ENCODE peak calls at places on chromosomes 2 and 18, in six cellular contexts. One of them, this sample, is unnamed. For H3K36me3 and H3K4me1, the result is how much of the 10 kb centered on the place peaks cover.

GRCh38 chr18:57901819-57902600 is 98.9 kb upstream of the ATP8B1 start:
- DNase-seq in lower lobe of right lung: no peak
- DNase-seq in CD8-positive, alpha-beta T cell: no peak
- DNase-seq in breast epithelium: no peak
- DNase-seq in tibial artery: no peak
- DNase-seq in body of pancreas: no peak
- DNase-seq in this sample: no peak

GRCh38 chr18:54843302-54843701 is 15.0 kb downstream of the RAB27B start:
- DNase-seq in lower lobe of right lung: no peak
- DNase-seq in CD8-positive, alpha-beta T cell: no peak
- DNase-seq in breast epithelium: no peak
- DNase-seq in tibial artery: no peak
- DNase-seq in body of pancreas: no peak
- DNase-seq in this sample: no peak

GRCh38 chr2:241490825-241491505 is 17.4 kb downstream of the STK25 start:
- DNase-seq in lower lobe of right lung: no peak
- DNase-seq in CD8-positive, alpha-beta T cell: no peak
- DNase-seq in breast epithelium: no peak
- DNase-seq in tibial artery: no peak
- DNase-seq in body of pancreas: no peak
- DNase-seq in this sample: no peak

GRCh38 chr2:148607553-148607952 is 37.0 kb upstream of the EPC2 start:
- DNase-seq in lower lobe of right lung: peak
- DNase-seq in CD8-positive, alpha-beta T cell: no peak
- DNase-seq in breast epithelium: no peak
- DNase-seq in tibial artery: no peak
- DNase-seq in body of pancreas: no peak
- DNase-seq in this sample: no peak

GRCh38 chr2:68612765-68613519 is 30.4 kb upstream of the PROKR1 start:
- DNase-seq in lower lobe of right lung: no peak
- DNase-seq in CD8-positive, alpha-beta T cell: no peak
- DNase-seq in breast epithelium: no peak
- DNase-seq in tibial artery: no peak
- DNase-seq in body of pancreas: no peak
- DNase-seq in this sample: no peak

GRCh38 chr2:240588669-240589068 is 2.1 kb downstream of the CAPN10 start:
- DNase-seq in lower lobe of right lung: peak
- DNase-seq in CD8-positive, alpha-beta T cell: no peak
- DNase-seq in breast epithelium: no peak
- DNase-seq in tibial artery: no peak
- DNase-seq in body of pancreas: no peak
- DNase-seq in this sample: no peak

GRCh38 chr2:230048010-230048671 is 20.6 kb downstream of the SLC16A14 start:
- DNase-seq in lower lobe of right lung: no peak
- DNase-seq in CD8-positive, alpha-beta T cell: no peak
- DNase-seq in breast epithelium: no peak
- DNase-seq in tibial artery: no peak
- DNase-seq in body of pancreas: no peak
- DNase-seq in this sample: no peak

GRCh38 chr18:70039186-70039585 is 91.5 kb upstream of the CD226 start:
- DNase-seq in lower lobe of right lung: no peak
- DNase-seq in CD8-positive, alpha-beta T cell: no peak
- DNase-seq in breast epithelium: no peak
- DNase-seq in tibial artery: no peak
- DNase-seq in body of pancreas: no peak
- DNase-seq in this sample: no peak

GRCh38 chr2:2655451-2655850 is 324.4 kb upstream of the MYT1L start:
- DNase-seq in lower lobe of right lung: no peak
- DNase-seq in CD8-positive, alpha-beta T cell: no peak
- DNase-seq in breast epithelium: no peak
- DNase-seq in tibial artery: no peak
- DNase-seq in body of pancreas: no peak
- DNase-seq in this sample: no peak

GRCh38 chr18:24198461-24198860 is 59.6 kb downstream of the CABYR start:
- DNase-seq in lower lobe of right lung: peak
- DNase-seq in CD8-positive, alpha-beta T cell: no peak
- DNase-seq in breast epithelium: no peak
- DNase-seq in tibial artery: no peak
- DNase-seq in body of pancreas: no peak
- DNase-seq in this sample: no peak

GRCh38 chr2:8661736-8662135 is 20.1 kb upstream of the ID2 start:
- DNase-seq in lower lobe of right lung: no peak
- DNase-seq in CD8-positive, alpha-beta T cell: no peak
- DNase-seq in breast epithelium: no peak
- DNase-seq in tibial artery: peak
- DNase-seq in body of pancreas: peak
- DNase-seq in this sample: no peak

GRCh38 chr2:240966457-240966905 is 31.9 kb upstream of the SNED1 start:
- DNase-seq in lower lobe of right lung: peak
- DNase-seq in CD8-positive, alpha-beta T cell: no peak
- DNase-seq in breast epithelium: no peak
- DNase-seq in tibial artery: peak
- DNase-seq in body of pancreas: no peak
- DNase-seq in this sample: peak

GRCh38 chr2:34093790-34094189 is 494.7 kb upstream of the FAM98A start:
- DNase-seq in lower lobe of right lung: no peak
- DNase-seq in CD8-positive, alpha-beta T cell: no peak
- DNase-seq in breast epithelium: no peak
- DNase-seq in tibial artery: no peak
- DNase-seq in body of pancreas: no peak
- DNase-seq in this sample: no peak

GRCh38 chr18:58859935-58860334 is 4.7 kb upstream of the ZNF532 start:
- DNase-seq in lower lobe of right lung: no peak
- DNase-seq in CD8-positive, alpha-beta T cell: no peak
- DNase-seq in breast epithelium: no peak
- DNase-seq in tibial artery: no peak
- DNase-seq in body of pancreas: no peak
- DNase-seq in this sample: no peak

GRCh38 chr2:220847587-220847986 is 724.5 kb downstream of the EPHA4 start:
- DNase-seq in lower lobe of right lung: no peak
- DNase-seq in CD8-positive, alpha-beta T cell: no peak
- DNase-seq in breast epithelium: no peak
- DNase-seq in tibial artery: no peak
- DNase-seq in body of pancreas: no peak
- DNase-seq in this sample: no peak

GRCh38 chr2:111226797-111227700 is 106.3 kb downstream of the BCL2L11 start:
- DNase-seq in lower lobe of right lung: no peak
- DNase-seq in CD8-positive, alpha-beta T cell: no peak
- DNase-seq in breast epithelium: no peak
- DNase-seq in tibial artery: no peak
- DNase-seq in body of pancreas: no peak
- DNase-seq in this sample: no peak

GRCh38 chr2:190504912-190505311 is 29.6 kb downstream of the NEMP2 start:
- DNase-seq in lower lobe of right lung: no peak
- DNase-seq in CD8-positive, alpha-beta T cell: no peak
- DNase-seq in breast epithelium: no peak
- DNase-seq in tibial artery: no peak
- DNase-seq in body of pancreas: no peak
- DNase-seq in this sample: no peak

GRCh38 chr2:72142743-72143440 is 4.8 kb downstream of the CYP26B1 start:
- DNase-seq in lower lobe of right lung: no peak
- DNase-seq in CD8-positive, alpha-beta T cell: no peak
- DNase-seq in breast epithelium: peak
- DNase-seq in tibial artery: peak
- DNase-seq in body of pancreas: peak
- DNase-seq in this sample: peak

GRCh38 chr2:236286866-236287545 is 22.8 kb upstream of the ASB18 start:
- DNase-seq in lower lobe of right lung: no peak
- DNase-seq in CD8-positive, alpha-beta T cell: no peak
- DNase-seq in breast epithelium: no peak
- DNase-seq in tibial artery: no peak
- DNase-seq in body of pancreas: no peak
- DNase-seq in this sample: no peak

GRCh38 chr2:150619607-150620330 is 132.3 kb upstream of the RND3 start:
- DNase-seq in lower lobe of right lung: no peak
- DNase-seq in CD8-positive, alpha-beta T cell: no peak
- DNase-seq in breast epithelium: no peak
- DNase-seq in tibial artery: no peak
- DNase-seq in body of pancreas: no peak
- DNase-seq in this sample: no peak

GRCh38 chr2:143284087-143284675 is 155.0 kb downstream of the ARHGAP15 start:
- DNase-seq in lower lobe of right lung: no peak
- DNase-seq in CD8-positive, alpha-beta T cell: peak
- DNase-seq in breast epithelium: no peak
- DNase-seq in tibial artery: no peak
- DNase-seq in body of pancreas: no peak
- DNase-seq in this sample: no peak

GRCh38 chr18:31555971-31556747 is 35.5 kb upstream of the TTR start:
- DNase-seq in lower lobe of right lung: no peak
- DNase-seq in CD8-positive, alpha-beta T cell: no peak
- DNase-seq in breast epithelium: no peak
- DNase-seq in tibial artery: no peak
- DNase-seq in body of pancreas: peak
- DNase-seq in this sample: no peak

GRCh38 chr2:172639823-172640222 is 83.9 kb downstream of the PDK1 start:
- DNase-seq in lower lobe of right lung: no peak
- DNase-seq in CD8-positive, alpha-beta T cell: no peak
- DNase-seq in breast epithelium: no peak
- DNase-seq in tibial artery: no peak
- DNase-seq in body of pancreas: no peak
- DNase-seq in this sample: no peak

GRCh38 chr18:6994719-6995430 is 122.7 kb downstream of the LAMA1 start:
- DNase-seq in lower lobe of right lung: no peak
- DNase-seq in CD8-positive, alpha-beta T cell: no peak
- DNase-seq in breast epithelium: no peak
- DNase-seq in tibial artery: no peak
- DNase-seq in body of pancreas: no peak
- DNase-seq in this sample: no peak
- H3K36me3 ChIP-seq in lower lobe of right lung: under half
- H3K36me3 ChIP-seq in CD8-positive, alpha-beta T cell: under half
- H3K36me3 ChIP-seq in breast epithelium: under half
- H3K36me3 ChIP-seq in tibial artery: under half
- H3K36me3 ChIP-seq in body of pancreas: under half
- H3K36me3 ChIP-seq in this sample: under half

DNA sequence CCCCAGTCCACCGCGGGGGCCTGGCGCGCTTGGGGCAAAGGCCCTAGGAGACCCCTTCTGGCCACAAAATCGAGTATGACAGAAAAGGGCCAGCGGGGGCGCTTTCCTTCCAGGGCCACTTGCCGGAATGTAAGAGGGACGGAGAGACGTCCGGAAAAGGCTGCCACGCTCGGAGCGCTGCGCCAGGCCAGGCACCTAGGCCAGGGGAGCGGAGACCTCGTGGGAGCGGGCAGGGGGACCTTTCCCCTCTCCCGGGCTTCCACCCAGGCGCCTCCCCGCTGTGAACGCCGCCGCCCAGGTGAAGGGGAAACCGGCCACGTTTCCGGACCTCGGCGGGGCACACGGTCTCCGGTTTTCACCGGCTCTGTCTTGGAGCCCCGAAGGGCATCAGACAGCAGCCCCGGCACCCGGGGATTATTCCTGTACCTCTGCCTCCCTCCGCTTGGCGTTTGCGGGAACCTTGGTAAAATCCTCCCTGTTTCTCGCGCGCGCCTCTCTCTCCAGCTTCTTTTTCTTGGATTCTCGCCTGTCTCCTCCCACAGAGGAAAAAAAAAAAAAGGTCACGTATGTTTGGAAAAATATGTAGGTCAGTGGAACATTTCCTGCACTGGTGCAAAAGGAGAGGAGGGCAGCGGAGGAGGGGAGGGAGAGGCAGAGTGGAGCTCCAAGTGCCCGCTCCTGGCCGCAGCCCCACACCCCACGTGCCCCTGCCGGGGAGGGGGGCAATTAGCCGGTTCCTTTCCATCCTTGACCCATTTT is 1.2 kb upstream of the NPAS2 start:
- DNase-seq in lower lobe of right lung: peak
- DNase-seq in CD8-positive, alpha-beta T cell: no peak
- DNase-seq in breast epithelium: peak
- DNase-seq in tibial artery: no peak
- DNase-seq in body of pancreas: peak
- DNase-seq in this sample: peak
- H3K27ac ChIP-seq in lower lobe of right lung: peak
- H3K27ac ChIP-seq in CD8-positive, alpha-beta T cell: no peak
- H3K27ac ChIP-seq in breast epithelium: peak
- H3K27ac ChIP-seq in tibial artery: peak
- H3K27ac ChIP-seq in body of pancreas: peak
- H3K27ac ChIP-seq in this sample: peak

GRCh38 chr2:84905181-84906107 is at the start of gene TMSB10:
- DNase-seq in lower lobe of right lung: peak
- DNase-seq in CD8-positive, alpha-beta T cell: peak
- DNase-seq in breast epithelium: peak
- DNase-seq in tibial artery: peak
- DNase-seq in body of pancreas: peak
- DNase-seq in this sample: peak

GRCh38 chr2:84902526-84902925 is 2.9 kb upstream of the TMSB10 start:
- DNase-seq in lower lobe of right lung: no peak
- DNase-seq in CD8-positive, alpha-beta T cell: no peak
- DNase-seq in breast epithelium: no peak
- DNase-seq in tibial artery: no peak
- DNase-seq in body of pancreas: no peak
- DNase-seq in this sample: no peak

GRCh38 chr2:84906108-84906899 is 848 bp downstream of the TMSB10 start:
- DNase-seq in lower lobe of right lung: peak
- DNase-seq in CD8-positive, alpha-beta T cell: no peak
- DNase-seq in breast epithelium: no peak
- DNase-seq in tibial artery: no peak
- DNase-seq in body of pancreas: peak
- DNase-seq in this sample: peak

GRCh38 chr2:84904151-84904550 is 1.3 kb upstream of the TMSB10 start:
- DNase-seq in lower lobe of right lung: no peak
- DNase-seq in CD8-positive, alpha-beta T cell: no peak
- DNase-seq in breast epithelium: no peak
- DNase-seq in tibial artery: no peak
- DNase-seq in body of pancreas: no peak
- DNase-seq in this sample: no peak

GRCh38 chr2:84904717-84905174 is 710 bp upstream of the TMSB10 start:
- DNase-seq in lower lobe of right lung: peak
- DNase-seq in CD8-positive, alpha-beta T cell: no peak
- DNase-seq in breast epithelium: peak
- DNase-seq in tibial artery: peak
- DNase-seq in body of pancreas: peak
- DNase-seq in this sample: peak
- H3K4me1 ChIP-seq in lower lobe of right lung: under half
- H3K4me1 ChIP-seq in CD8-positive, alpha-beta T cell: under half
- H3K4me1 ChIP-seq in breast epithelium: under half
- H3K4me1 ChIP-seq in tibial artery: under half
- H3K4me1 ChIP-seq in body of pancreas: under half
- H3K4me1 ChIP-seq in this sample: under half

DNA sequence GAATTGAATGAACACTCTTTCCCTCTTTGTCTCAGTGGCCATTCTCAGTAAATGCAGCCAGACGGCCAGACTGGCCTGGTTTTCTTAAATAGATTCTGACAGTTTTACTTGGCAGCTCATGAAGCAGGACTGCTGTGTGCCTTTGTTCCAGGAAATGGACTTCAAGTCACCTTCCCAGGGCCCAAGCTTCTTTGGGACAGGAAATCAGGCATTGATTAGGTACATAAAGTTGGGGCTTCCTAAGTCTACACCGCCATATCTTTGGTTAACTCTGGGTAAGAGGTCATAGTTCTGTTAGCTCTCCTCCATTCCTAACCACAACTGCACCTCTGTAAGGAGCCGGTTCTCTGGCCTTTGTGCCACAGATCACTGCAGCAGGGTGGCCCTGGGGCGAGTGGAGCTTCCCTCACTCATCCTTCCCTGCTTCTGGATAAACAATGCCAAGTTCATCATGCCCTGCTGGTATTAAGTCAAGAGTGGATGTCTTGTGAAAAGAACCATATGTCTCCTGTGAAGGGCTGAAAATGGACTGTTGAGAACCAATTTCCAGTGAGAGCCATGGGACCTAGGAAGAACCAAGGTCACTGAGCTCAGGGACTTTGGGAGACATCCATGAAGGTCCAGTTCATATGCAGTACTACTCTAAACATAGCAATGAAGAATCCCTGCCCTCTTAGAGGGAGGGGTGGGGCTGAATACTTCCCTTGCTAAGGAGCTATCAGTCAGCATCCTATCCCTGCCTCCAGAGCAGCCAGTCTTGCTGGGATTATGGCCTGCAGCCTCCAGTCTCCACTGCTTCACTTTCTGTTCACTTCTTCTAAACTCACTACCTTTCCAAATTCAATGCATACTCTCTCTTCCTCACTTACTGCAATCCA is 122.6 kb upstream of the XPO1 start:
- DNase-seq in lower lobe of right lung: no peak
- DNase-seq in CD8-positive, alpha-beta T cell: no peak
- DNase-seq in breast epithelium: no peak
- DNase-seq in tibial artery: no peak
- DNase-seq in body of pancreas: peak
- DNase-seq in this sample: no peak
- H3K36me3 ChIP-seq in lower lobe of right lung: under half
- H3K36me3 ChIP-seq in CD8-positive, alpha-beta T cell: under half
- H3K36me3 ChIP-seq in breast epithelium: under half
- H3K36me3 ChIP-seq in tibial artery: under half
- H3K36me3 ChIP-seq in body of pancreas: under half
- H3K36me3 ChIP-seq in this sample: under half